ENCODE peak calls at places on chromosome 10, in eight cellular contexts. G, V, F, U, P, D, W and L are unnamed samples.

GRCh38 chr10:131143425-131144165 is 167.9 kb downstream of the TCERG1L start:
- DNase-seq in G (no peak), V (peak; percentile 19), F (no peak), U (no peak), P (no peak), D (no peak), W (no peak), L (no peak)

GRCh38 chr10:74960670-74961069 is 134.3 kb downstream of the KAT6B start:
- DNase-seq in G (no peak), V (no peak), F (no peak), U (no peak), P (no peak), D (no peak), W (no peak), L (no peak)

GRCh38 chr10:29501692-29502091 is 133.1 kb downstream of the SVIL start:
- DNase-seq in G (no peak), V (no peak), F (no peak), U (no peak), P (no peak), D (peak; percentile 90), W (peak; percentile 31), L (no peak)

GRCh38 chr10:114413398-114413797 is 9.1 kb upstream of the AFAP1L2 start:
- DNase-seq in G (peak; percentile 89), V (peak; percentile 37), F (no peak), U (no peak), P (no peak), D (no peak), W (no peak), L (no peak)

GRCh38 chr10:28254290-28254985 is 48.4 kb downstream of the MPP7 start:
- DNase-seq in G (peak; percentile 43), V (no peak), F (no peak), U (no peak), P (peak; percentile 20), D (peak; percentile 62), W (no peak), L (no peak)

GRCh38 chr10:80739963-80740715 is 202.4 kb downstream of the SH2D4B start:
- DNase-seq in G (no peak), V (no peak), F (no peak), U (peak; percentile 66), P (no peak), D (no peak), W (no peak), L (no peak)

GRCh38 chr10:34049469-34049868 is 715.0 kb upstream of the NRP1 start:
- DNase-seq in G (no peak), V (no peak), F (no peak), U (no peak), P (no peak), D (peak; percentile 14), W (no peak), L (no peak)

GRCh38 chr10:86068532-86069337 is 297.9 kb downstream of the GRID1 start:
- DNase-seq in G (no peak), V (no peak), F (no peak), U (no peak), P (no peak), D (no peak), W (no peak), L (no peak)

GRCh38 chr10:125085281-125085680 is 75.1 kb downstream of the CTBP2 start:
- DNase-seq in G (no peak), V (no peak), F (no peak), U (no peak), P (no peak), D (no peak), W (no peak), L (no peak)

GRCh38 chr10:30943451-30943850 is 88.2 kb downstream of the ZNF438 start:
- DNase-seq in G (no peak), V (no peak), F (no peak), U (no peak), P (no peak), D (no peak), W (no peak), L (no peak)

GRCh38 chr10:22531441-22531840 is 182.9 kb downstream of the PIP4K2A start:
- DNase-seq in G (no peak), V (no peak), F (no peak), U (no peak), P (no peak), D (no peak), W (no peak), L (no peak)

GRCh38 chr10:78759448-78760120 is 309.2 kb upstream of the ZMIZ1 start:
- DNase-seq in G (no peak), V (no peak), F (no peak), U (no peak), P (no peak), D (no peak), W (no peak), L (no peak)

GRCh38 chr10:119103687-119104652 is at the start of gene DENND10:
- DNase-seq in G (peak; percentile 75), V (peak; percentile 92), F (peak; percentile 46), U (peak; percentile 84), P (peak; percentile 95), D (peak; percentile 81), W (peak; percentile 80), L (peak; percentile 78)

GRCh38 chr10:50592961-50593418 is 30.8 kb downstream of the SGMS1 start:
- DNase-seq in G (no peak), V (no peak), F (no peak), U (no peak), P (no peak), D (no peak), W (no peak), L (no peak)

GRCh38 chr10:119522747-119523426 is 19.6 kb downstream of the RGS10 start:
- DNase-seq in G (no peak), V (no peak), F (no peak), U (no peak), P (no peak), D (no peak), W (no peak), L (no peak)

GRCh38 chr10:1101946-1102345 is 45.8 kb downstream of the WDR37 start:
- DNase-seq in G (no peak), V (peak; percentile 23), F (no peak), U (no peak), P (no peak), D (no peak), W (no peak), L (no peak)

GRCh38 chr10:23096814-23097549 is 1.6 kb downstream of the MSRB2 start:
- DNase-seq in G (peak; percentile 38), V (no peak), F (no peak), U (no peak), P (peak; percentile 38), D (peak; percentile 43), W (no peak), L (no peak)